ENCODE peak calls at places on chromosomes 7 and 10, in four cellular contexts. One of them, this sample, is unnamed.

GRCh38 chr10:70115948-70116682 is 16.5 kb downstream of the AIFM2 start:
- DNase-seq in H1: no peak
- DNase-seq in K562: peak; percentile 84
- DNase-seq in GM12878: no peak
- DNase-seq in this sample: peak; percentile 21

GRCh38 chr10:119250641-119251314 is 43.4 kb downstream of the GRK5 start:
- DNase-seq in H1: no peak
- DNase-seq in K562: no peak
- DNase-seq in GM12878: no peak
- DNase-seq in this sample: no peak

GRCh38 chr10:3757638-3758490 is 27.1 kb downstream of the KLF6 start:
- DNase-seq in H1: no peak
- DNase-seq in K562: no peak
- DNase-seq in GM12878: peak; percentile 82
- DNase-seq in this sample: no peak

GRCh38 chr10:22816298-22816653 is 101.9 kb upstream of the PIP4K2A start:
- DNase-seq in H1: no peak
- DNase-seq in K562: no peak
- DNase-seq in GM12878: no peak
- DNase-seq in this sample: peak; percentile 89

GRCh38 chr10:7896297-7896696 is 78.0 kb downstream of the TAF3 start:
- DNase-seq in H1: no peak
- DNase-seq in K562: no peak
- DNase-seq in GM12878: no peak
- DNase-seq in this sample: no peak

GRCh38 chr10:69656719-69657269 is 26.7 kb downstream of the FAM241B start:
- DNase-seq in H1: no peak
- DNase-seq in K562: no peak
- DNase-seq in GM12878: no peak
- DNase-seq in this sample: no peak

GRCh38 chr10:114352653-114353298 is 51.5 kb downstream of the AFAP1L2 start:
- DNase-seq in H1: no peak
- DNase-seq in K562: peak; percentile 38
- DNase-seq in GM12878: no peak
- DNase-seq in this sample: no peak

GRCh38 chr7:39746162-39746782 is 122.9 kb downstream of the RALA start:
- DNase-seq in H1: peak; percentile 68
- DNase-seq in K562: peak; percentile 52
- DNase-seq in GM12878: no peak
- DNase-seq in this sample: peak; percentile 47

GRCh38 chr7:99278180-99278579 is 5.5 kb downstream of the MYH16 start:
- DNase-seq in H1: no peak
- DNase-seq in K562: no peak
- DNase-seq in GM12878: no peak
- DNase-seq in this sample: no peak

GRCh38 chr10:73183882-73184281 is 16.0 kb downstream of the FAM149B1 start:
- DNase-seq in H1: no peak
- DNase-seq in K562: no peak
- DNase-seq in GM12878: no peak
- DNase-seq in this sample: no peak

GRCh38 chr7:32290015-32290414 is 200.2 kb downstream of the LSM5 start:
- DNase-seq in H1: no peak
- DNase-seq in K562: no peak
- DNase-seq in GM12878: no peak
- DNase-seq in this sample: no peak

GRCh38 chr10:22554481-22555182 is 159.7 kb downstream of the PIP4K2A start:
- DNase-seq in H1: no peak
- DNase-seq in K562: no peak
- DNase-seq in GM12878: no peak
- DNase-seq in this sample: no peak

GRCh38 chr10:93813507-93814465 is 56.0 kb downstream of the LGI1 start:
- DNase-seq in H1: peak; percentile 41
- DNase-seq in K562: no peak
- DNase-seq in GM12878: no peak
- DNase-seq in this sample: peak; percentile 64

GRCh38 chr10:104472505-104472904 is 118.9 kb downstream of the CFAP58 start:
- DNase-seq in H1: no peak
- DNase-seq in K562: no peak
- DNase-seq in GM12878: no peak
- DNase-seq in this sample: peak; percentile 3

GRCh38 chr7:140231779-140232491 is 55.2 kb upstream of the KDM7A start:
- DNase-seq in H1: no peak
- DNase-seq in K562: no peak
- DNase-seq in GM12878: no peak
- DNase-seq in this sample: no peak

GRCh38 chr10:71600856-71601255 is 118.7 kb downstream of the C10orf105 start:
- DNase-seq in H1: no peak
- DNase-seq in K562: no peak
- DNase-seq in GM12878: no peak
- DNase-seq in this sample: no peak

GRCh38 chr10:80971461-80971860 is 433.8 kb downstream of the SH2D4B start:
- DNase-seq in H1: no peak
- DNase-seq in K562: no peak
- DNase-seq in GM12878: no peak
- DNase-seq in this sample: no peak

GRCh38 chr10:91210435-91210834 is 10.0 kb upstream of the PCGF5 start:
- DNase-seq in H1: no peak
- DNase-seq in K562: no peak
- DNase-seq in GM12878: no peak
- DNase-seq in this sample: no peak

GRCh38 chr10:44193567-44194220 is 191.2 kb downstream of the CXCL12 start:
- DNase-seq in H1: no peak
- DNase-seq in K562: no peak
- DNase-seq in GM12878: no peak
- DNase-seq in this sample: no peak

GRCh38 chr7:91185771-91186170 is 78.5 kb upstream of the FZD1 start:
- DNase-seq in H1: no peak
- DNase-seq in K562: no peak
- DNase-seq in GM12878: no peak
- DNase-seq in this sample: no peak

GRCh38 chr10:88281592-88282268 is 301.4 kb downstream of the RNLS start:
- DNase-seq in H1: no peak
- DNase-seq in K562: no peak
- DNase-seq in GM12878: no peak
- DNase-seq in this sample: no peak

GRCh38 chr7:24865994-24866615 is 108.8 kb upstream of the GSDME start:
- DNase-seq in H1: no peak
- DNase-seq in K562: no peak
- DNase-seq in GM12878: no peak
- DNase-seq in this sample: no peak

GRCh38 chr7:1355568-1356340 is 103.5 kb downstream of the MICALL2 start:
- DNase-seq in H1: no peak
- DNase-seq in K562: no peak
- DNase-seq in GM12878: no peak
- DNase-seq in this sample: no peak

GRCh38 chr7:151308791-151309190 is 32.8 kb upstream of the NUB1 start:
- DNase-seq in H1: no peak
- DNase-seq in K562: no peak
- DNase-seq in GM12878: no peak
- DNase-seq in this sample: no peak

GRCh38 chr7:110522061-110522750 is 568.7 kb upstream of the LRRN3 start:
- DNase-seq in H1: no peak
- DNase-seq in K562: no peak
- DNase-seq in GM12878: no peak
- DNase-seq in this sample: no peak

GRCh38 chr7:26440993-26441636 is 149.5 kb downstream of the SNX10 start:
- DNase-seq in H1: no peak
- DNase-seq in K562: no peak
- DNase-seq in GM12878: no peak
- DNase-seq in this sample: no peak

GRCh38 chr7:96949766-96950165 is 55.6 kb upstream of the DLX6 start:
- DNase-seq in H1: no peak
- DNase-seq in K562: no peak
- DNase-seq in GM12878: no peak
- DNase-seq in this sample: no peak

GRCh38 chr7:103795112-103795511 is 194.3 kb downstream of the RELN start:
- DNase-seq in H1: no peak
- DNase-seq in K562: no peak
- DNase-seq in GM12878: no peak
- DNase-seq in this sample: no peak

GRCh38 chr7:38909870-38910269 is 879 bp upstream of the VPS41 start:
- DNase-seq in H1: no peak
- DNase-seq in K562: peak; percentile 19
- DNase-seq in GM12878: no peak
- DNase-seq in this sample: no peak

GRCh38 chr7:112550468-112551060 is 69.8 kb downstream of the LSMEM1 start:
- DNase-seq in H1: no peak
- DNase-seq in K562: peak; percentile 68
- DNase-seq in GM12878: peak; percentile 23
- DNase-seq in this sample: peak; percentile 56

GRCh38 chr10:28940158-28940888 is 263.0 kb downstream of the BAMBI start:
- DNase-seq in H1: no peak
- DNase-seq in K562: no peak
- DNase-seq in GM12878: no peak
- DNase-seq in this sample: no peak

GRCh38 chr10:119619215-119619614 is 22.5 kb upstream of the TIAL1 start:
- DNase-seq in H1: no peak
- DNase-seq in K562: no peak
- DNase-seq in GM12878: no peak
- DNase-seq in this sample: no peak

DNA sequence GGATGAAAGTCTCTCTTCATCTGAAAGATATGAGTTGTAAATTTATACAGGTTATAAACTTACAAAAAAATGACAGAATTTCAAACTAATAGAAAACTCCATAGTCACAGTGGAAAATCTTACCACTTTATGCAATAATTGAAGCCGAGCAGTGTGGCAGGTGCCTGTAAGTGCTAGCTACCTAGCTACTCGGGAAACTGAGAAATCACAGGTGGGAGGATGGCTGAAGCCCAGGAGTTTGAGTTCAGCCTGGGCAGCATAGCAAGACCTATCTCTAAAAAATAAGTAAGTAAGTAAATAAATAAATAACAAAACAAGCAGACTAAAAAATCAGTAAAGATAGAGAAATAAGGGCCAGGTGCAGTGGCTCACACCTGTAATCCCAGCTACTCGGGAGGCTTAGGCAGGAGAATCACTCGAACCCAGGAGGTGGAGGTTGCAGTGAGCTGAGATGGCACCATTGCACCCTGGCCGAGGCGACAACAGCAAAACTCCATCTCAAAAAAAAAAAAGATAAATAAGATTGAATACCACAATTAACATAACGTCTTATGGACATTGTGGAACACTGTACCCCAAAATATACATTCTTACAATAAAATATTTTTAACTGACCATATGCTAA is 61.9 kb downstream of the TRIM24 start:
- DNase-seq in H1: no peak
- DNase-seq in K562: no peak
- DNase-seq in GM12878: no peak
- DNase-seq in this sample: no peak
- TF ChIP-seq EGR1 in H1: no peak
- TF ChIP-seq EGR1 in K562: no peak
- TF ChIP-seq EGR1 in GM12878: no peak
- TF ChIP-seq EGR1 in this sample: no peak

GRCh38 chr10:45526309-45526708 is 146.3 kb downstream of the ZFAND4 start:
- DNase-seq in H1: no peak
- DNase-seq in K562: no peak
- DNase-seq in GM12878: no peak
- DNase-seq in this sample: no peak
- TF ChIP-seq EGR1 in H1: no peak
- TF ChIP-seq EGR1 in K562: no peak
- TF ChIP-seq EGR1 in GM12878: no peak
- TF ChIP-seq EGR1 in this sample: no peak

DNA sequence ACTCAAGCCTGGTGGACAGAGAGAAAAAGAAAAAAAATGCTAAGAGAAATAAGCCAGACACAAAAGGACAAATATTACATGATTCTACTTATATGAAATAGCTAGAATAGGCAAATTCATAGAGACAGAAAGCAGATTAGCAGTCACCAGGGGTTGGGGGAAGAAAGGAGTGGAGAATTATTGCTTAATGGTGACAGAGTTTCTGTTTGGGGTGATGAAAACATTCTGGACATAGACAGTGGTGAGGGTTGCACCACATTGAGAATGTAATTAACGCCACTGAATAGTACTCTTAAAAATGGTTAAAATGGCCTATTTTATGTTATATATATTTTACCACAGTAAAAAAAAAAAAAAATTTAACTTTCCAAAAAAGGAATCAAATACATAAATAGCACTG is 6.4 kb upstream of the NT5C2 start:
- DNase-seq in H1: no peak
- DNase-seq in K562: no peak
- DNase-seq in GM12878: no peak
- DNase-seq in this sample: no peak
- TF ChIP-seq EGR1 in H1: no peak
- TF ChIP-seq EGR1 in K562: no peak
- TF ChIP-seq EGR1 in GM12878: no peak
- TF ChIP-seq EGR1 in this sample: no peak

GRCh38 chr7:46786995-46787394 is 794.9 kb downstream of the TNS3 start:
- DNase-seq in H1: no peak
- DNase-seq in K562: no peak
- DNase-seq in GM12878: no peak
- DNase-seq in this sample: no peak
- TF ChIP-seq EGR1 in H1: no peak
- TF ChIP-seq EGR1 in K562: no peak
- TF ChIP-seq EGR1 in GM12878: no peak
- TF ChIP-seq EGR1 in this sample: no peak

GRCh38 chr10:75568721-75569120 is 137.3 kb downstream of the LRMDA start:
- DNase-seq in H1: no peak
- DNase-seq in K562: no peak
- DNase-seq in GM12878: no peak
- DNase-seq in this sample: no peak
- TF ChIP-seq EGR1 in H1: no peak
- TF ChIP-seq EGR1 in K562: no peak
- TF ChIP-seq EGR1 in GM12878: no peak
- TF ChIP-seq EGR1 in this sample: no peak